ENCODE peak calls at places on chromosomes 1 and 21, in five cellular contexts. C is sigmoid colon, D is bronchial epithelial cell, M is pancreas, W is prostate gland. Z is an unnamed sample. For H3K36me3, the result is how much of the 10 kb centered on the place peaks cover.

GRCh38 chr21:37032877-37033471 is 26.5 kb downstream of the RIPPLY3 start:
- DNase-seq in C (peak), D (peak), M (no peak), W (no peak), Z (no peak)

GRCh38 chr1:230220478-230220877 is 153.4 kb downstream of the GALNT2 start:
- DNase-seq in C (no peak), D (no peak), M (no peak), W (no peak), Z (no peak)

GRCh38 chr21:46052703-46053651 is 44.9 kb upstream of the COL6A2 start:
- DNase-seq in C (peak), D (no peak), M (no peak), W (no peak), Z (no peak)

GRCh38 chr1:24481098-24481497 is 21.5 kb upstream of the RCAN3 start:
- DNase-seq in C (no peak), D (no peak), M (no peak), W (no peak), Z (no peak)

GRCh38 chr1:21544095-21544494 is 34.9 kb downstream of the ALPL start:
- DNase-seq in C (no peak), D (no peak), M (no peak), W (no peak), Z (no peak)

GRCh38 chr1:228001738-228002535 is 4.9 kb upstream of the WNT3A start:
- DNase-seq in C (peak), D (no peak), M (no peak), W (no peak), Z (no peak)

GRCh38 chr21:30582850-30583249 is 7.3 kb downstream of the KRTAP22-2 start:
- DNase-seq in C (no peak), D (no peak), M (no peak), W (no peak), Z (no peak)

GRCh38 chr1:205312866-205313680 is 8.5 kb downstream of the NUAK2 start:
- DNase-seq in C (no peak), D (no peak), M (no peak), W (no peak), Z (no peak)

GRCh38 chr21:25895565-25896205 is 160.9 kb downstream of the GABPA start:
- DNase-seq in C (no peak), D (peak), M (no peak), W (no peak), Z (no peak)

GRCh38 chr1:207454046-207454964 is at the start of gene CR2:
- DNase-seq in C (peak), D (peak), M (peak), W (peak), Z (peak)

GRCh38 chr1:81974883-81975555 is 174.3 kb downstream of the ADGRL2 start:
- DNase-seq in C (no peak), D (no peak), M (no peak), W (no peak), Z (no peak)

GRCh38 chr1:100941580-100942216 is 45.8 kb downstream of the SLC30A7 start:
- DNase-seq in C (no peak), D (no peak), M (no peak), W (no peak), Z (no peak)

GRCh38 chr1:226134170-226135058 is 52.1 kb downstream of the ACBD3 start:
- DNase-seq in C (peak), D (no peak), M (no peak), W (no peak), Z (no peak)

GRCh38 chr1:191558389-191558788 is 599.9 kb upstream of the RGS18 start:
- DNase-seq in C (no peak), D (no peak), M (no peak), W (no peak), Z (no peak)

GRCh38 chr1:52691856-52692255 is 6.3 kb downstream of the COA7 start:
- DNase-seq in C (no peak), D (no peak), M (no peak), W (no peak), Z (no peak)

GRCh38 chr1:52692697-52693096 is 5.5 kb downstream of the COA7 start:
- DNase-seq in C (no peak), D (no peak), M (no peak), W (no peak), Z (no peak)

GRCh38 chr1:52697795-52698674 is at the start of gene COA7:
- DNase-seq in C (peak), D (peak), M (peak), W (peak), Z (peak)

GRCh38 chr1:52695627-52696026 is 2.5 kb downstream of the COA7 start:
- DNase-seq in C (no peak), D (no peak), M (no peak), W (no peak), Z (no peak)

GRCh38 chr1:52693843-52694242 is 4.3 kb downstream of the COA7 start:
- DNase-seq in C (no peak), D (no peak), M (no peak), W (no peak), Z (no peak)
- H3K36me3 ChIP-seq in C (under half), D (under half), M (under half), W (under half), Z (under half)

GRCh38 chr1:165902565-165902964 is 75.2 kb downstream of the UCK2 start:
- DNase-seq in C (no peak), D (no peak), M (no peak), W (no peak), Z (no peak)

GRCh38 chr1:165907256-165907857 is 79.9 kb downstream of the UCK2 start:
- DNase-seq in C (no peak), D (peak), M (no peak), W (no peak), Z (no peak)

GRCh38 chr1:165903672-165904071 is 76.3 kb downstream of the UCK2 start:
- DNase-seq in C (no peak), D (peak), M (no peak), W (peak), Z (no peak)

GRCh38 chr1:165905853-165906252 is 78.4 kb downstream of the UCK2 start:
- DNase-seq in C (no peak), D (no peak), M (no peak), W (no peak), Z (no peak)

DNA sequence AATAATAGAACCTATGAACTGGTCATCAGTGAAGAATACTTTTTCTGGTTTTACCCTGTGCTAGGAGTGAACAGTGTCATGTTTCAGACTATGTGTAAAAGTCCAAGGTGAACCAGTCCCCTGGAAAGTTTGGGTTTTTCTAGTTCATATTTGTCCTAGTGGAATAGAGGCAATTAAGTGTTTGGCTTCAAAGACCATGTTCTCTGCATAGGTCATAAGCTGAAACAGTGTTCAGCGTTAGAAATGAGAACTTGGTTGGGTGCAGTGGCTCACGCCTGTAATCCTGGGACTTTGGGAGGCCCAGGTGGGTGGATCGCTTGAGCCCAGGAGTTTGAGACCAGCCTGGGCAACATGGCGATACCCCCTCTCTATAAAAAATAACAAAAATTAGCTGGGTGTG is 77.5 kb downstream of the UCK2 start:
- DNase-seq in C (no peak), D (no peak), M (no peak), W (no peak), Z (no peak)
- H3K36me3 ChIP-seq in C (under half), D (under half), M (under half), W (under half), Z (under half)

GRCh38 chr1:74699331-74699730 is 25.7 kb upstream of the ERICH3 start:
- DNase-seq in C (no peak), D (no peak), M (no peak), W (no peak), Z (no peak)

GRCh38 chr1:74697832-74698231 is 24.2 kb upstream of the ERICH3 start:
- DNase-seq in C (no peak), D (no peak), M (no peak), W (peak), Z (no peak)

GRCh38 chr1:74703386-74704182 is 29.3 kb downstream of the CRYZ start:
- DNase-seq in C (no peak), D (peak), M (no peak), W (peak), Z (no peak)
- H3K36me3 ChIP-seq in C (under half), D (under half), M (under half), W (under half), Z (under half)

GRCh38 chr21:43986544-43987451 is 25.3 kb upstream of the TRAPPC10 start:
- DNase-seq in C (no peak), D (no peak), M (no peak), W (no peak), Z (no peak)
- H3K36me3 ChIP-seq in C (under half), D (under half), M (under half), W (under half), Z (under half)

DNA sequence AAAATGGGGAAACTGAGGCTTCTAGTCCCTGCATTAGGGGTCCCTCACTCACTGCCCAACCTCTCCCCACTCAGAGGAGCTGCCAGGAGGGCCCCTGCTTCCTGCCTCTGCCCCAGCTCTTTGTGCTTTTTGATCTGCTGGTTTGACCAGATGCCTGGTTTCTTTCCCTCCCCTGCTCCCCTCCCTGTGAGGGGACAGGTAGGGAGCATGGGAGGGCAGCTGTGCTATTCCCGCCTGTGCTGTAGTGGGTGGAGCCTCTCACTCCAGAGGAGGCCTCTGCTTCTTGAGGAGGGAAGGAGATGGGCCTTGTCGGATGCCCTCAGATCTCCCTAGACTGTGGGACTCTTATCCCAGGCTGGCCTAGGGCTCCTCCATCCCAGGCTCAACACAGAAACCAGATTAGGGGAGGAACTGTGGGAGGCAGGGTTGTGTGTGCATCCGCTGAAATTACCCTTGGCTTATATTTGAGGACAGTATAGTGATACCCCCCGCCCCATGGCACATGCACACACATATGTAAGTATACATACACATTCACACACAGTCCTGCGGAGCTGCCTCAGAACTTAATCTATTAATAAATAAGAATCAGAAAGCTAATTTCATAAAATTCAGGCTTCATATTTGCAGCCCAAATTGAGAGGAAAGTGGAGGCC is 4.6 kb downstream of the BOLA1 start:
- DNase-seq in C (no peak), D (no peak), M (no peak), W (no peak), Z (peak)
- H3K36me3 ChIP-seq in C (under half), D (under half), M (under half), W (under half), Z (under half)

GRCh38 chr1:234309598-234310459 is 63.4 kb upstream of the COA6 start:
- DNase-seq in C (no peak), D (peak), M (peak), W (peak), Z (peak)
- H3K36me3 ChIP-seq in C (under half), D (under half), M (under half), W (under half), Z (under half)

DNA sequence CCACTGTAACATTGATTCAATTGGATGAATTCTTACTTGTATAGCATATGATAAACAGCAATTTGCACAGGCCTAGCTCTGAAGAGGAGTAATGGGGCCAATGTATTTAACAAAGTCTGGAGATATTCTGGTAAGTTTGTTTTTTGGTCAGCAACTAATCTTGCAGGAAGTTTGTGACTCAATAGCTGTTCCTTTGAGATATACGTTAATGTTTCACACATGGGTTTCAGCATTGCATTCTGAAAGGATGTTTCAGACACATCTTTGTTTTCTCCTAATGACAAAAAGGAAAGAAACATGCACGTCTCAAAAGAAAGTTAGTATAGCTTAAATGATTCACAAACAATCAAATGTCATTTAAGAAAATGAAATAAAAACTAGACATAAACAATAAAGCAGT is 49.0 kb downstream of the LTN1 start:
- DNase-seq in C (no peak), D (peak), M (no peak), W (no peak), Z (no peak)
- H3K36me3 ChIP-seq in C (under half), D (under half), M (under half), W (under half), Z (under half)

GRCh38 chr1:115323366-115324004 is 14.6 kb downstream of the NGF start:
- DNase-seq in C (no peak), D (peak), M (no peak), W (no peak), Z (no peak)
- H3K36me3 ChIP-seq in C (under half), D (under half), M (under half), W (under half), Z (under half)

GRCh38 chr1:89381617-89382016 is 17.8 kb downstream of the GBP6 start:
- DNase-seq in C (no peak), D (no peak), M (no peak), W (no peak), Z (peak)

GRCh38 chr1:89378001-89378400 is 14.1 kb downstream of the GBP6 start:
- DNase-seq in C (no peak), D (no peak), M (no peak), W (no peak), Z (no peak)

GRCh38 chr1:89382479-89382878 is 18.6 kb downstream of the GBP6 start:
- DNase-seq in C (no peak), D (no peak), M (no peak), W (no peak), Z (no peak)

GRCh38 chr1:89383185-89383584 is 19.3 kb downstream of the GBP6 start:
- DNase-seq in C (no peak), D (no peak), M (peak), W (no peak), Z (no peak)
- H3K36me3 ChIP-seq in C (under half), D (under half), M (under half), W (under half), Z (under half)